ENCODE peak calls at places on chromosomes 11 and 22, in six cellular contexts. T is psoas muscle, M is GM23338, E is aorta, K is PC-3, H is neuronal stem cell. R is an unnamed sample.

GRCh38 chr11:66937334-66937733 is 20.8 kb downstream of the PC start:
- DNase-seq in T (no peak), M (no peak), E (no peak), K (no peak), H (no peak), R (no peak)

GRCh38 chr11:9759519-9760179 is 95.8 kb downstream of the SWAP70 start:
- DNase-seq in T (peak; percentile 88), M (no peak), E (peak; percentile 96), K (peak; percentile 96), H (no peak), R (peak; percentile 70)

GRCh38 chr22:20803696-20804324 is 29.9 kb downstream of the SERPIND1 start:
- DNase-seq in T (peak; percentile 19), M (peak; percentile 65), E (no peak), K (peak; percentile 35), H (peak; percentile 20), R (no peak)

GRCh38 chr11:101620026-101620425 is 36.2 kb upstream of the TRPC6 start:
- DNase-seq in T (no peak), M (no peak), E (no peak), K (no peak), H (no peak), R (no peak)

GRCh38 chr11:94766656-94767291 is 1.4 kb upstream of the AMOTL1 start:
- DNase-seq in T (no peak), M (no peak), E (no peak), K (peak; percentile 61), H (no peak), R (no peak)

GRCh38 chr22:27100789-27101188 is 443.4 kb downstream of the MIAT start:
- DNase-seq in T (no peak), M (peak; percentile 72), E (no peak), K (no peak), H (peak; percentile 59), R (no peak)

GRCh38 chr11:68314886-68315580 is 2.6 kb downstream of the LRP5 start:
- DNase-seq in T (no peak), M (no peak), E (no peak), K (peak; percentile 93), H (no peak), R (peak; percentile 34)

GRCh38 chr22:26970809-26971394 is 313.5 kb downstream of the MIAT start:
- DNase-seq in T (no peak), M (peak; percentile 64), E (no peak), K (no peak), H (no peak), R (no peak)

GRCh38 chr11:68351450-68352275 is 39.3 kb downstream of the LRP5 start:
- DNase-seq in T (no peak), M (peak; percentile 37), E (no peak), K (no peak), H (no peak), R (no peak)

GRCh38 chr11:46298699-46299424 is 21.4 kb downstream of the CREB3L1 start:
- DNase-seq in T (no peak), M (no peak), E (no peak), K (peak; percentile 80), H (no peak), R (no peak)

GRCh38 chr11:102244681-102245409 is 72.4 kb upstream of the BIRC3 start:
- DNase-seq in T (no peak), M (no peak), E (no peak), K (peak; percentile 99), H (no peak), R (no peak)

GRCh38 chr11:65448418-65449196 is 26.0 kb downstream of the NEAT1 start:
- DNase-seq in T (peak; percentile 56), M (peak; percentile 46), E (no peak), K (peak; percentile 2), H (no peak), R (no peak)

GRCh38 chr11:65445604-65446445 is 23.2 kb downstream of the NEAT1 start:
- DNase-seq in T (peak; percentile 64), M (no peak), E (no peak), K (peak; percentile 18), H (no peak), R (peak; percentile 57)

GRCh38 chr11:65448074-65448417 is 25.4 kb downstream of the NEAT1 start:
- DNase-seq in T (no peak), M (no peak), E (no peak), K (no peak), H (no peak), R (no peak)

GRCh38 chr11:65445101-65445603 is 22.6 kb downstream of the NEAT1 start:
- DNase-seq in T (peak; percentile 58), M (no peak), E (no peak), K (peak; percentile 15), H (no peak), R (no peak)

DNA sequence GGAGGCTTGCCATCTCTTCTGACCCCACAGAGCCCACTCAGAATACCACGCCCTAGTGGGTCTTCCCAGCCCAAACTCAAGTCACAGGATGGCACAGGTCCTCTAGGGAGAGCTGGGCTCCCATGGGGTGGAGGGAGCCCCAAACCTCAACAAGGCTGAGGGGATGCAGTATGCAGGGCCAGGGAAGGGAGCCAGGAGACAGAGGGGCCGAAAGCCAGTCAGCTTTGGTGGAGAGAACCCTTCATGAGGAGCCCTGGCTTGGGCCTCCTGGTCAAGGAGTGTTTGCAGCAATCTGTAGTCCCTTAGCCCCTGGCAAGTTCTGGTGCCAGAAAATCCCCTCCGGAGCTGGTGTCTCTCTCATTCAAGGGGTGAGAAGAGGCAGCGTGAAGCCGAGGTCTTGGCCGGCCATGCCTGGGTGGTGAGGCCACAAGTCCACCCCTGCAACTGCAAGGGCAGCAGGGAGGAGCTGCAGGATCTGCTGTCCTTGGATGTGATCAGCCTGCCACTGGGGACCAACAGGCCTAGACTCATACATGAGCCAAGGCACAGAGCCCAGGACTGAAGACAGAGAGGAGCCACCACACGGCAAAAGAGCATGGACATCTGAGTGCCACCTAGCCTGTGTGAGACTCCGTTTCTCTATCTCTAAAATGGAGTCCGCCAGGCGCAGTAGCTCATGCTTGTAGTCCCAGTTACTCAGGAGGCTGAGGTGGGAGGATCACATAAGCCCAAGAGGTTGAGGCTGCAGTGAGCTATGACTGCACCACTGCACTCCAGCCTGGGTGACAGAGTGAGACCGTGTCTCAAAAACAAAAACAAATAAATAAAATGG is 24.1 kb downstream of the NEAT1 start:
- DNase-seq in T (peak; percentile 76), M (no peak), E (peak; percentile 64), K (peak; percentile 2), H (no peak), R (no peak)
- H3K4me1 ChIP-seq in T (peaks cover 4% of the 10 kb centered on the region), M (no peaks in the 10 kb centered on the region), E (no peaks in the 10 kb centered on the region), K (no peaks in the 10 kb centered on the region), H (peaks cover 4% of the 10 kb centered on the region), R (peaks cover 3% of the 10 kb centered on the region)

DNA sequence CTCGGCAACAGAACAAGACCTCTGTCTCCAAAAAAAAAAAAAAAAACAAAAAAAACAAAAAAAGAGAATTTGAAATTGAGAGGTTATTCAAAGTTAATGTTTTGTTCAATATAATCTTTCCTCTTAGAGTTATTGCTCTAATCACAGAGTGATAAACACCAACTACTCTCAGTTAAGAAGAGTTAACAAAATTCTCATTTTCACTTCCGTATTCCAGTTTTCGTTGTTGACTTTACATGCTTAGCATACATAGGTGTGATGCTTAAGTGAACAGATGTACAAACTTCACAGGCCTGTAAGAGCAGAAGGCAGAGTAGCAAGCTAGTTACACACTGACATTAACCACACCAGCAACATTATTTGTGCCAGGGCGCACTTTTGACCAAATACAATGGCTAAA is 12.3 kb downstream of the EIF4ENIF1 start:
- DNase-seq in T (no peak), M (no peak), E (no peak), K (no peak), H (no peak), R (no peak)
- H3K36me3 ChIP-seq in T (no peaks in the 10 kb centered on the region), M (peaks cover 9% of the 10 kb centered on the region), E (peaks cover 3% of the 10 kb centered on the region), K (peaks cover 10% of the 10 kb centered on the region), H (peaks cover 90% of the 10 kb centered on the region), R (no peaks in the 10 kb centered on the region)

DNA sequence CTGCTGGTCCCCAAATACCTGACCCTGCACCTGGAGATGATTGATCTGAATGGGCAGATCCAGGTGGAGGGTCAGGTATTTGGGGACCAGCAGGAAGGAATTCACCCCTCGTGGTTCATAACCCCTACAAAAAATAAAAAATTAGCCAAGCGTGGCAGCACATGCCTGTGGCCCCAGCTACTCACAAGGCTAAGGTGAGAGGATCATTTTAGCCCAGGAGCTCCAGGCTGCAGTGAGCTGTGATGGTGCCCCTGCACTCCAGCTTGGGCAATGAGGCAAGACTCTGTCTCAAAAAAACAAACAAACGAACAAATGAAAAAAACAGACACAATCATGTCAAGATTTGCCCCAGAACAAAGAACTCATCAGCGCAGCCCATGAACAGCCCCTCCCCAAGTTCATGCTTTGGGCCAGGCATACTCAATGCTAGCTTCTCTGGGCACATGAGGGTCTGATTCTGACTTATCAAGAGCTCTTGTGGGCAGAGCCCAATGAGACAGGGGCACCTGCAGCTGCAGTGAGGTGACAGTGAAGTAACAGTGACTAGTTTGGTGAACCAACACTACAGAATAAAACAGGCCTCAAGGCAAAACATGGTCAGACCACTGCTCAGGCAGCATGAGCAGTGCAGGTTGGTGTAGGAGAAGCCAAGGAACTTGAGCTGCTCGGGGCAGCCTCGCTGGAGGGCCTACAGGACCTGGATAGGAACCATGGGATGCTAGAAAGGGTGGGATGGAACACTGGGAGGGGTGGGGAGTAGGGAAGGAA is 10.2 kb upstream of the FCHSD2 start:
- DNase-seq in T (no peak), M (no peak), E (no peak), K (no peak), H (no peak), R (no peak)
- H3K4me1 ChIP-seq in T (peaks cover 60% of the 10 kb centered on the region), M (peaks cover 8% of the 10 kb centered on the region), E (peaks cover 8% of the 10 kb centered on the region), K (no peaks in the 10 kb centered on the region), H (peaks cover 4% of the 10 kb centered on the region), R (peaks cover 15% of the 10 kb centered on the region)

DNA sequence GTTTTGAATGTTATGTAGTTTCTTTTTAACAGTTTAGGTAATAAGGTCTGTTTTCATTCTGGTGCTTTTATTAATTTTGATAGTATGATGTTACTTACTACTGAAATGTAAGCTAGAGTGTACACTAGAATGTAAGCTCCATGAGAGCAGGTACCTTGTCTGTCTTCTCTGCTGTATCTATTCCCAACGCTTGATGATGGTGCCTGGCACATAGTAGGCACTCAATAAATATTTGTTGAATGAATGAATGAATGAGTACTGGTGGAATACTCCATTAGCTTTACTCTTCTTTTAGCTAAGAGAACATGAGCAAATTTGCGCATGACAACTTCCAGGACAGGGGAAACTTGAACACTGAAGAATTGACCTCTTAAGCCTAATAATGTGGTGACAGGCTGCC is 6.6 kb upstream of the NAT10 start:
- DNase-seq in T (no peak), M (no peak), E (no peak), K (no peak), H (no peak), R (no peak)
- H3K36me3 ChIP-seq in T (peaks cover 5% of the 10 kb centered on the region), M (peaks cover 75% of the 10 kb centered on the region), E (peaks cover 3% of the 10 kb centered on the region), K (peaks cover 63% of the 10 kb centered on the region), H (peaks cover 94% of the 10 kb centered on the region), R (peaks cover 6% of the 10 kb centered on the region)

GRCh38 chr22:35913925-35914324 is 114.7 kb downstream of the RBFOX2 start:
- DNase-seq in T (no peak), M (no peak), E (no peak), K (no peak), H (no peak), R (no peak)
- H3K4me1 ChIP-seq in T (peaks cover 72% of the 10 kb centered on the region), M (peaks cover 44% of the 10 kb centered on the region), E (no peaks in the 10 kb centered on the region), K (peaks cover 31% of the 10 kb centered on the region), H (peaks cover 19% of the 10 kb centered on the region), R (peaks cover 11% of the 10 kb centered on the region)

DNA sequence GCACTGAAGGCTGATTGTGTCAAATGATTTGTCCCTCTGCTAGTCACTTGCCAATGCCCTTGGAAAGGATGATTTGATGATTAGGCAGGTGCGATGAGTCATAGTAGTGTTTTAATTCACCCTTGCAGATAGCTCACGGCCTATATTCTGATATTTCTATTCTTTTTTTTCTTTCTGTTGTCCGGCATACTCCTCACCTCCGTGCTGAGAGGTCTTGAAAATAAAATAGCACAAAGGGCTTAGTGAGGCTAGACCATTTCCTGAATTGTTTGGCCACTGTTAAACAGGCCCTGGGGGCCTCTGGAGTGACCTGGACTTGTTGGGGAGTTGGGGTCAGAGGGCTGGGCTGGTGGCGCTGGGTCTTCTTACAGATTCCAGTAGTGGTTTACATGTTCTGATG is 99.8 kb downstream of the ZBTB16 start:
- DNase-seq in T (no peak), M (no peak), E (no peak), K (peak; percentile 51), H (no peak), R (no peak)
- H3K36me3 ChIP-seq in T (peaks cover 3% of the 10 kb centered on the region), M (no peaks in the 10 kb centered on the region), E (no peaks in the 10 kb centered on the region), K (no peaks in the 10 kb centered on the region), H (peaks cover 36% of the 10 kb centered on the region), R (no peaks in the 10 kb centered on the region)

GRCh38 chr22:47848384-47848920 is 1086.0 kb downstream of the TBC1D22A start:
- DNase-seq in T (no peak), M (no peak), E (no peak), K (no peak), H (no peak), R (no peak)
- H3K4me1 ChIP-seq in T (no peaks in the 10 kb centered on the region), M (no peaks in the 10 kb centered on the region), E (no peaks in the 10 kb centered on the region), K (peaks cover 10% of the 10 kb centered on the region), H (peaks cover 8% of the 10 kb centered on the region), R (no peaks in the 10 kb centered on the region)

R was measured in pancreas.